ENCODE peak calls at places on chromosomes 2 and 18, in four cellular contexts. One of them, this sample, is unnamed.

GRCh38 chr2:208595386-208596275 is 189.0 kb downstream of the PTH2R start:
- DNase-seq in GM06990: no peak
- DNase-seq in kidney: no peak
- DNase-seq in astrocyte of the spinal cord: peak
- DNase-seq in this sample: no peak

GRCh38 chr2:218223046-218223445 is 6.1 kb downstream of the ARPC2 start:
- DNase-seq in GM06990: no peak
- DNase-seq in kidney: no peak
- DNase-seq in astrocyte of the spinal cord: no peak
- DNase-seq in this sample: no peak

GRCh38 chr2:20249170-20249569 is 24.2 kb upstream of the SDC1 start:
- DNase-seq in GM06990: no peak
- DNase-seq in kidney: no peak
- DNase-seq in astrocyte of the spinal cord: no peak
- DNase-seq in this sample: no peak

GRCh38 chr2:85911836-85912692 is 23.3 kb upstream of the ST3GAL5 start:
- DNase-seq in GM06990: no peak
- DNase-seq in kidney: no peak
- DNase-seq in astrocyte of the spinal cord: peak
- DNase-seq in this sample: no peak

GRCh38 chr2:151338115-151338514 is 19.3 kb upstream of the TNFAIP6 start:
- DNase-seq in GM06990: no peak
- DNase-seq in kidney: no peak
- DNase-seq in astrocyte of the spinal cord: peak
- DNase-seq in this sample: no peak

GRCh38 chr2:182456784-182457183 is 29.9 kb upstream of the PDE1A start:
- DNase-seq in GM06990: no peak
- DNase-seq in kidney: no peak
- DNase-seq in astrocyte of the spinal cord: peak
- DNase-seq in this sample: no peak

GRCh38 chr2:161839931-161840330 is 215.7 kb downstream of the SLC4A10 start:
- DNase-seq in GM06990: no peak
- DNase-seq in kidney: no peak
- DNase-seq in astrocyte of the spinal cord: no peak
- DNase-seq in this sample: no peak

GRCh38 chr18:49564435-49564834 is 2.6 kb downstream of the LIPG start:
- DNase-seq in GM06990: no peak
- DNase-seq in kidney: no peak
- DNase-seq in astrocyte of the spinal cord: no peak
- DNase-seq in this sample: no peak

GRCh38 chr18:66958309-66958708 is 354.4 kb upstream of the CDH19 start:
- DNase-seq in GM06990: no peak
- DNase-seq in kidney: no peak
- DNase-seq in astrocyte of the spinal cord: no peak
- DNase-seq in this sample: no peak

GRCh38 chr2:85971369-85971768 is 82.6 kb upstream of the ST3GAL5 start:
- DNase-seq in GM06990: no peak
- DNase-seq in kidney: no peak
- DNase-seq in astrocyte of the spinal cord: peak
- DNase-seq in this sample: no peak

GRCh38 chr2:134070281-134070731 is 183.6 kb upstream of the MGAT5 start:
- DNase-seq in GM06990: no peak
- DNase-seq in kidney: no peak
- DNase-seq in astrocyte of the spinal cord: peak
- DNase-seq in this sample: no peak

GRCh38 chr18:50661013-50661412 is 101.1 kb downstream of the MAPK4 start:
- DNase-seq in GM06990: no peak
- DNase-seq in kidney: no peak
- DNase-seq in astrocyte of the spinal cord: no peak
- DNase-seq in this sample: no peak

GRCh38 chr2:145749556-145749955 is 1229.6 kb upstream of the ZEB2 start:
- DNase-seq in GM06990: no peak
- DNase-seq in kidney: no peak
- DNase-seq in astrocyte of the spinal cord: no peak
- DNase-seq in this sample: no peak
- TF ChIP-seq CTCF in GM06990: no peak
- TF ChIP-seq CTCF in kidney: no peak
- TF ChIP-seq CTCF in astrocyte of the spinal cord: no peak
- TF ChIP-seq CTCF in this sample: no peak

GRCh38 chr2:149040451-149040850 is 2.0 kb downstream of the LYPD6B start:
- DNase-seq in GM06990: peak
- DNase-seq in kidney: no peak
- DNase-seq in astrocyte of the spinal cord: no peak
- DNase-seq in this sample: peak
- TF ChIP-seq CTCF in GM06990: peak
- TF ChIP-seq CTCF in kidney: peak
- TF ChIP-seq CTCF in astrocyte of the spinal cord: peak
- TF ChIP-seq CTCF in this sample: peak

DNA sequence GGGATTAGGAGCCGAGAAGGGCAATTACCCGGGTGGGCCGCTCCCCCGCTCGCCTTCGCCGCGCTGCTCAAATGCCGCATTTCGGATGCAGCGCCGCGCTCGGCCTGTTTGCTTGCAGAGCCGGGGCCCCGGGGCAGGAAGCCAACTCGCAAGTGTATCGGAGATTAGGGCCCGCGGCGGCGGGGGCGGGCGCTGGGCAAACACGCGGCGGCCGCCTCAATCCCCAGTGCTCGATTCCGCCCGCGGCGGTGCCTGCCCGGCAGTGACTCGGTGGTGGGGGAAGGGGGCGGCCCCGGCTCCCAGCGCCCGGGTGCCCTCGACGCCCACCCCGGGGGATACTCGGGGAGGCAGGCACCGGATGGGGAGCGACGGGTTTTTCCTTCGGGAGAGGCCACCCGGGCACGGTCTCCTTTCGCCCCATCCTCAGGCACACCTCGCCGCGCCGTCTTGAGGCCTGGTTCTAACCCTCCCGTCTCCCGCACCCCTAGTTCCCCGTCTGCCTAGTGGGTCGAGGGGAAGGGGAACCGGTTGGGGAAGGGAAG is 26.6 kb upstream of the NOTO start:
- DNase-seq in GM06990: peak
- DNase-seq in kidney: peak
- DNase-seq in astrocyte of the spinal cord: peak
- DNase-seq in this sample: peak
- TF ChIP-seq CTCF in GM06990: no peak
- TF ChIP-seq CTCF in kidney: no peak
- TF ChIP-seq CTCF in astrocyte of the spinal cord: no peak
- TF ChIP-seq CTCF in this sample: no peak

GRCh38 chr2:202278944-202279343 is 13.4 kb downstream of the NOP58 start:
- DNase-seq in GM06990: no peak
- DNase-seq in kidney: no peak
- DNase-seq in astrocyte of the spinal cord: peak
- DNase-seq in this sample: no peak
- TF ChIP-seq CTCF in GM06990: peak
- TF ChIP-seq CTCF in kidney: peak
- TF ChIP-seq CTCF in astrocyte of the spinal cord: peak
- TF ChIP-seq CTCF in this sample: peak

GRCh38 chr2:232697059-232697806 is at the start of gene GIGYF2:
- DNase-seq in GM06990: peak
- DNase-seq in kidney: peak
- DNase-seq in astrocyte of the spinal cord: peak
- DNase-seq in this sample: peak
- TF ChIP-seq CTCF in GM06990: no peak
- TF ChIP-seq CTCF in kidney: no peak
- TF ChIP-seq CTCF in astrocyte of the spinal cord: no peak
- TF ChIP-seq CTCF in this sample: no peak

GRCh38 chr18:25310045-25310444 is 41.9 kb downstream of the ZNF521 start:
- DNase-seq in GM06990: no peak
- DNase-seq in kidney: no peak
- DNase-seq in astrocyte of the spinal cord: peak
- DNase-seq in this sample: no peak
- TF ChIP-seq CTCF in GM06990: peak
- TF ChIP-seq CTCF in kidney: no peak
- TF ChIP-seq CTCF in astrocyte of the spinal cord: peak
- TF ChIP-seq CTCF in this sample: no peak

GRCh38 chr2:234630676-234631350 is 133.9 kb upstream of the ARL4C start:
- DNase-seq in GM06990: no peak
- DNase-seq in kidney: no peak
- DNase-seq in astrocyte of the spinal cord: peak
- DNase-seq in this sample: no peak

GRCh38 chr2:234631896-234632514 is 135.1 kb upstream of the ARL4C start:
- DNase-seq in GM06990: no peak
- DNase-seq in kidney: no peak
- DNase-seq in astrocyte of the spinal cord: no peak
- DNase-seq in this sample: no peak

GRCh38 chr2:234632527-234633391 is 135.9 kb upstream of the ARL4C start:
- DNase-seq in GM06990: no peak
- DNase-seq in kidney: no peak
- DNase-seq in astrocyte of the spinal cord: peak
- DNase-seq in this sample: no peak

GRCh38 chr2:234633581-234634230 is 136.8 kb upstream of the ARL4C start:
- DNase-seq in GM06990: no peak
- DNase-seq in kidney: no peak
- DNase-seq in astrocyte of the spinal cord: no peak
- DNase-seq in this sample: no peak

GRCh38 chr2:234635284-234635683 is 138.4 kb upstream of the ARL4C start:
- DNase-seq in GM06990: no peak
- DNase-seq in kidney: no peak
- DNase-seq in astrocyte of the spinal cord: no peak
- DNase-seq in this sample: no peak
- TF ChIP-seq CTCF in GM06990: no peak
- TF ChIP-seq CTCF in kidney: no peak
- TF ChIP-seq CTCF in astrocyte of the spinal cord: peak
- TF ChIP-seq CTCF in this sample: no peak

GRCh38 chr2:100632021-100632420 is 69.2 kb downstream of the PDCL3 start:
- DNase-seq in GM06990: no peak
- DNase-seq in kidney: no peak
- DNase-seq in astrocyte of the spinal cord: no peak
- DNase-seq in this sample: no peak

GRCh38 chr2:100628506-100628905 is 65.7 kb downstream of the PDCL3 start:
- DNase-seq in GM06990: no peak
- DNase-seq in kidney: no peak
- DNase-seq in astrocyte of the spinal cord: no peak
- DNase-seq in this sample: no peak

GRCh38 chr2:100630473-100630977 is 67.7 kb downstream of the PDCL3 start:
- DNase-seq in GM06990: no peak
- DNase-seq in kidney: no peak
- DNase-seq in astrocyte of the spinal cord: no peak
- DNase-seq in this sample: no peak

GRCh38 chr2:100629309-100629708 is 66.5 kb downstream of the PDCL3 start:
- DNase-seq in GM06990: no peak
- DNase-seq in kidney: no peak
- DNase-seq in astrocyte of the spinal cord: no peak
- DNase-seq in this sample: no peak

GRCh38 chr2:100632759-100633158 is 70.0 kb downstream of the PDCL3 start:
- DNase-seq in GM06990: no peak
- DNase-seq in kidney: no peak
- DNase-seq in astrocyte of the spinal cord: no peak
- DNase-seq in this sample: no peak
- TF ChIP-seq CTCF in GM06990: no peak
- TF ChIP-seq CTCF in kidney: no peak
- TF ChIP-seq CTCF in astrocyte of the spinal cord: no peak
- TF ChIP-seq CTCF in this sample: no peak

DNA sequence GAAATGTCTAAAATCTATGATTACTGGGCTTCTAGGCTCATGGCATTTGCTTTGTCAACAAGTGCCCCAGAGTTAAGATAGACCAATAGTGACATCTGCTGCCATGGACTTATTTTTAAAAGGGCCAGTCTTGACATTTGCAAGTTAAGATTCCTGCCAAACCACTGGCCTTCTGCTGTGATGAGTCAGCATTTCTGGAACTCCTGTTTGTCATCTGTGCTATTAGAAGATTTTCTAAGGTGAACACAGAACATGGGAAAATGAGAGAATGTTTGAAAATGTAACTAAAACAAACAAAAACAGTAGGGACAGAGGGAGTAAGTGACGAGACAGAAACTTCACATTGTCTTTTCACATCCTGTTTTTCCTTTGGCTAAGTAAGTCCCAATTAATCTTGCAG is 93.7 kb upstream of the WDR75 start:
- DNase-seq in GM06990: no peak
- DNase-seq in kidney: no peak
- DNase-seq in astrocyte of the spinal cord: peak
- DNase-seq in this sample: peak
- TF ChIP-seq CTCF in GM06990: no peak
- TF ChIP-seq CTCF in kidney: no peak
- TF ChIP-seq CTCF in astrocyte of the spinal cord: peak
- TF ChIP-seq CTCF in this sample: no peak

This sample was measured in GM13976.